ENCODE peak calls at places on chromosomes 7 and 10, in seven cellular contexts. L is hippocampal formation, U is GM20000, B is GM13977, S is activated gamma-delta T cell treated with Interleukin-2 at 50 U/mL for 16 hours, E is T-helper 9 cell, I is HT1080. Q is an unnamed sample.

GRCh38 chr7:5774790-5775189 is 6.7 kb downstream of the RNF216 start:
- DNase-seq in L (no peak), U (no peak), B (no peak), S (no peak), E (no peak), I (no peak), Q (no peak)

GRCh38 chr7:131688738-131689661 is 132.6 kb upstream of the PODXL start:
- DNase-seq in L (peak), U (peak), B (peak), S (peak), E (peak), I (peak), Q (peak)

GRCh38 chr10:87729940-87730339 is 70.3 kb downstream of the PAPSS2 start:
- DNase-seq in L (no peak), U (no peak), B (no peak), S (no peak), E (no peak), I (no peak), Q (no peak)

GRCh38 chr7:132065193-132065972 is 509.0 kb upstream of the PODXL start:
- DNase-seq in L (peak), U (no peak), B (no peak), S (no peak), E (no peak), I (peak), Q (no peak)

GRCh38 chr7:147276783-147277370 is 1160.3 kb downstream of the CNTNAP2 start:
- DNase-seq in L (no peak), U (no peak), B (no peak), S (no peak), E (no peak), I (no peak), Q (no peak)

GRCh38 chr7:32219416-32219815 is 149.2 kb upstream of the PDE1C start:
- DNase-seq in L (no peak), U (no peak), B (no peak), S (no peak), E (no peak), I (no peak), Q (no peak)

GRCh38 chr7:158166386-158167340 is 421.0 kb downstream of the PTPRN2 start:
- DNase-seq in L (no peak), U (no peak), B (no peak), S (peak), E (no peak), I (no peak), Q (no peak)

GRCh38 chr10:2760736-2761135 is 306.6 kb upstream of the PFKP start:
- DNase-seq in L (no peak), U (no peak), B (no peak), S (no peak), E (no peak), I (peak), Q (no peak)

GRCh38 chr7:13563257-13563656 is 426.2 kb downstream of the ETV1 start:
- DNase-seq in L (no peak), U (no peak), B (no peak), S (no peak), E (no peak), I (no peak), Q (no peak)

GRCh38 chr10:122499491-122499941 is 38.2 kb downstream of the HTRA1 start:
- DNase-seq in L (peak), U (no peak), B (no peak), S (no peak), E (no peak), I (no peak), Q (no peak)

GRCh38 chr10:63083904-63084689 is 49.0 kb upstream of the NRBF2 start:
- DNase-seq in L (peak), U (peak), B (peak), S (peak), E (peak), I (peak), Q (peak)

GRCh38 chr7:100895956-100896742 is 461 bp upstream of the ACHE start:
- DNase-seq in L (no peak), U (peak), B (peak), S (no peak), E (no peak), I (no peak), Q (peak)

GRCh38 chr10:48981310-48981907 is 41.8 kb upstream of the LRRC18 start:
- DNase-seq in L (no peak), U (peak), B (peak), S (peak), E (peak), I (peak), Q (peak)

GRCh38 chr7:47819054-47819920 is 129.0 kb downstream of the PKD1L1 start:
- DNase-seq in L (peak), U (peak), B (peak), S (peak), E (no peak), I (peak), Q (no peak)

GRCh38 chr7:106143711-106144347 is 31.7 kb upstream of the SYPL1 start:
- DNase-seq in L (no peak), U (no peak), B (no peak), S (no peak), E (no peak), I (no peak), Q (no peak)

GRCh38 chr7:727104-727805 is at the start of gene PRKAR1B:
- DNase-seq in L (no peak), U (peak), B (peak), S (no peak), E (no peak), I (no peak), Q (peak)

GRCh38 chr7:7719235-7719634 is 828 bp upstream of the RPA3 start:
- DNase-seq in L (peak), U (peak), B (peak), S (peak), E (no peak), I (peak), Q (no peak)

GRCh38 chr10:61100882-61101281 is 156.9 kb upstream of the RHOBTB1 start:
- DNase-seq in L (no peak), U (no peak), B (no peak), S (no peak), E (no peak), I (no peak), Q (no peak)

GRCh38 chr10:10222288-10222945 is 795.3 kb upstream of the CELF2 start:
- DNase-seq in L (no peak), U (no peak), B (no peak), S (no peak), E (no peak), I (no peak), Q (no peak)

GRCh38 chr10:14386202-14386593 is 55.5 kb upstream of the FRMD4A start:
- DNase-seq in L (no peak), U (no peak), B (no peak), S (no peak), E (no peak), I (peak), Q (no peak)

GRCh38 chr7:33444501-33444900 is 315.1 kb downstream of the BBS9 start:
- DNase-seq in L (no peak), U (no peak), B (no peak), S (no peak), E (no peak), I (no peak), Q (no peak)

GRCh38 chr7:81159402-81159801 is 240.6 kb upstream of the SEMA3C start:
- DNase-seq in L (no peak), U (no peak), B (no peak), S (no peak), E (no peak), I (peak), Q (no peak)

GRCh38 chr10:6707329-6707728 is 127.3 kb upstream of the PRKCQ start:
- DNase-seq in L (no peak), U (no peak), B (no peak), S (no peak), E (no peak), I (no peak), Q (no peak)

GRCh38 chr10:80966326-80966986 is 428.8 kb downstream of the SH2D4B start:
- DNase-seq in L (no peak), U (no peak), B (no peak), S (no peak), E (no peak), I (no peak), Q (no peak)

GRCh38 chr7:15703732-15704131 is 17.2 kb upstream of the MEOX2 start:
- DNase-seq in L (no peak), U (no peak), B (no peak), S (no peak), E (no peak), I (no peak), Q (no peak)

GRCh38 chr7:151177310-151177709 is 9.7 kb downstream of the ASB10 start:
- DNase-seq in L (no peak), U (peak), B (no peak), S (no peak), E (no peak), I (no peak), Q (no peak)

GRCh38 chr7:155193716-155194115 is 104.0 kb upstream of the INSIG1 start:
- DNase-seq in L (no peak), U (no peak), B (no peak), S (no peak), E (no peak), I (no peak), Q (no peak)

GRCh38 chr10:96089116-96089515 is 41.0 kb upstream of the ZNF518A start:
- DNase-seq in L (no peak), U (peak), B (peak), S (no peak), E (no peak), I (no peak), Q (no peak)

Q was measured in H9.